ENCODE peak calls at places on chromosomes 4 and X, in six cellular contexts. F is OCI-M1; E is occipital lobe; K is NB4; U is stimulated activated CD8-positive, alpha-beta memory T cell treated with anti-CD3 and anti-CD28 coated beads, Interleukin-2, amount 100 ng/mL, for 48 hours; J is pulmonary artery endothelial cell. G is an unnamed sample.

GRCh38 chrX:45515262-45516215 is 314.9 kb upstream of the DIPK2B start:
- DNase-seq in E (peak), U (no peak), K (peak), J (peak), F (peak), G (no peak)

GRCh38 chrX:129000018-129000417 is 523.3 kb downstream of the SMARCA1 start:
- DNase-seq in J (no peak), F (no peak), K (no peak), E (no peak), U (no peak), G (no peak)

GRCh38 chr4:20074450-20074849 is 177.3 kb upstream of the SLIT2 start:
- DNase-seq in E (no peak), F (no peak), K (no peak), J (no peak), U (no peak), G (no peak)

GRCh38 chr4:166422475-166422874 is 549.4 kb downstream of the TLL1 start:
- DNase-seq in E (no peak), U (no peak), F (no peak), K (no peak), J (no peak), G (no peak)

GRCh38 chr4:167767281-167767680 is 325.1 kb upstream of the ANXA10 start:
- DNase-seq in J (no peak), E (no peak), K (no peak), F (no peak), U (no peak), G (no peak)

GRCh38 chrX:77640702-77641101 is 145.3 kb downstream of the ATRX start:
- DNase-seq in U (no peak), K (no peak), E (no peak), F (no peak), J (no peak), G (peak)

GRCh38 chr4:143482753-143483362 is 30.6 kb upstream of the SMARCA5 start:
- DNase-seq in J (peak), E (peak), K (peak), U (no peak), F (peak), G (peak)

GRCh38 chr4:188691811-188692210 is 552.6 kb downstream of the TRIML1 start:
- DNase-seq in J (no peak), U (no peak), K (no peak), E (no peak), F (no peak), G (no peak)

GRCh38 chr4:165052627-165053026 is 1.0 kb upstream of the TRIM75 start:
- DNase-seq in K (no peak), E (no peak), F (peak), J (no peak), U (no peak), G (no peak)

GRCh38 chr4:2402941-2403340 is 15.5 kb downstream of the ZFYVE28 start:
- DNase-seq in E (no peak), K (no peak), J (no peak), F (no peak), U (no peak), G (no peak)

GRCh38 chrX:130174051-130174704 is 2.4 kb downstream of the RAB33A start:
- DNase-seq in F (peak), J (no peak), K (peak), E (no peak), U (no peak), G (no peak)

GRCh38 chrX:136251042-136251991 is at the start of gene MAP7D3:
- DNase-seq in K (peak), J (no peak), U (peak), F (peak), E (no peak), G (peak)

GRCh38 chr4:20592666-20593065 is 107.6 kb upstream of the PACRGL start:
- DNase-seq in J (no peak), U (no peak), E (no peak), F (no peak), K (no peak), G (no peak)

GRCh38 chrX:31323658-31324057 is 251.8 kb upstream of the FTHL17 start:
- DNase-seq in J (no peak), K (no peak), F (peak), U (no peak), E (no peak), G (no peak)

GRCh38 chrX:4240541-4241194 is 527.2 kb upstream of the PRKX start:
- DNase-seq in E (no peak), K (peak), U (no peak), F (peak), J (no peak), G (no peak)

GRCh38 chrX:16278927-16279326 is 111.6 kb downstream of the MAGEB17 start:
- DNase-seq in F (no peak), U (no peak), J (no peak), E (no peak), K (peak), G (no peak)

GRCh38 chr4:25993564-25994185 is 79.7 kb downstream of the SMIM20 start:
- DNase-seq in F (peak), J (no peak), K (peak), E (no peak), U (peak), G (no peak)

GRCh38 chr4:153651041-153651960 is 32.8 kb upstream of the TLR2 start:
- DNase-seq in K (peak), J (no peak), F (no peak), U (no peak), E (no peak), G (no peak)

GRCh38 chrX:48035891-48036290 is 29.1 kb downstream of the SPACA5 start:
- DNase-seq in K (no peak), F (no peak), J (no peak), E (no peak), U (no peak), G (no peak)

GRCh38 chr4:76293705-76294274 is 12.7 kb upstream of the STBD1 start:
- DNase-seq in F (peak), K (no peak), U (no peak), J (no peak), E (no peak), G (no peak)

GRCh38 chr4:101279377-101279871 is 67.9 kb downstream of the PPP3CA start:
- DNase-seq in E (no peak), J (no peak), K (peak), U (no peak), F (peak), G (no peak)

GRCh38 chrX:104309169-104309568 is 54.4 kb upstream of the ESX1 start:
- DNase-seq in U (no peak), E (no peak), F (no peak), K (no peak), J (no peak), G (no peak)

GRCh38 chr4:99832854-99833253 is 16.2 kb downstream of the DAPP1 start:
- DNase-seq in K (no peak), J (no peak), E (no peak), U (no peak), F (no peak), G (no peak)

GRCh38 chr4:38768968-38769394 is 13.8 kb downstream of the TLR10 start:
- DNase-seq in U (no peak), K (no peak), F (no peak), E (no peak), J (no peak), G (no peak)

GRCh38 chr4:14620567-14621138 is 381.6 kb upstream of the CPEB2 start:
- DNase-seq in E (no peak), F (no peak), J (no peak), K (no peak), U (no peak), G (no peak)

GRCh38 chr4:113958766-113959540 is 20.5 kb downstream of the ARSJ start:
- DNase-seq in U (no peak), K (peak), F (peak), E (no peak), J (peak), G (no peak)

GRCh38 chrX:83008415-83008814 is 499.7 kb upstream of the POU3F4 start:
- DNase-seq in E (no peak), K (peak), F (peak), U (no peak), J (no peak), G (no peak)

GRCh38 chrX:39204945-39205344 is 403.7 kb downstream of the MID1IP1 start:
- DNase-seq in K (no peak), F (no peak), E (no peak), J (no peak), U (peak), G (no peak)

GRCh38 chr4:3220586-3221494 is 28.1 kb upstream of the MSANTD1 start:
- DNase-seq in U (no peak), E (no peak), K (no peak), J (no peak), F (no peak), G (no peak)

GRCh38 chr4:3831529-3832150 is 65.5 kb downstream of the ADRA2C start:
- DNase-seq in U (no peak), F (no peak), J (no peak), K (no peak), E (no peak), G (no peak)

GRCh38 chr4:140049924-140050681 is 103.9 kb downstream of the MAML3 start:
- DNase-seq in J (no peak), E (no peak), K (peak), U (no peak), F (peak), G (no peak)

GRCh38 chrX:39946822-39947221 is 150.9 kb downstream of the BCOR start:
- DNase-seq in U (no peak), K (peak), J (no peak), F (no peak), E (no peak), G (no peak)

GRCh38 chrX:152813211-152813610 is 17.3 kb downstream of the CETN2 start:
- DNase-seq in J (no peak), U (no peak), K (no peak), F (peak), E (no peak), G (no peak)

GRCh38 chr4:4457803-4458550 is 71.1 kb downstream of the NSG1 start:
- DNase-seq in F (no peak), E (no peak), U (no peak), J (no peak), K (no peak), G (no peak)

GRCh38 chr4:147339116-147339515 is 141.8 kb upstream of the EDNRA start:
- DNase-seq in U (no peak), K (no peak), F (no peak), J (no peak), E (no peak), G (no peak)

GRCh38 chrX:21990812-21991211 is 41.3 kb upstream of the PHEX start:
- DNase-seq in F (no peak), J (no peak), K (no peak), U (no peak), E (no peak), G (no peak)

GRCh38 chr4:186266699-186267467 is 894 bp downstream of the F11 start:
- DNase-seq in K (no peak), F (no peak), J (no peak), E (no peak), U (no peak), G (no peak)